ENCODE peak calls at places on chromosomes 5 and 9, in eight cellular contexts. S is renal cortical epithelial cell; G is T-cell; R is NCI-H774; E is CD4-positive, alpha-beta memory T cell; I is germinal center; K is fibroblast of the aortic adventitia; B is HS-27A. F is an unnamed sample.

GRCh38 chr5:24630925-24631324 is 13.9 kb downstream of the CDH10 start:
- DNase-seq in E (no peak), I (no peak), B (no peak), R (no peak), G (no peak), K (no peak), S (no peak), F (no peak)

GRCh38 chr5:103333376-103333775 is 74.8 kb downstream of the MACIR start:
- DNase-seq in S (no peak), R (no peak), K (no peak), G (no peak), B (no peak), E (no peak), I (no peak), F (no peak)

GRCh38 chr5:139051392-139051791 is 146.8 kb downstream of the SIL1 start:
- DNase-seq in G (no peak), I (no peak), K (peak), S (no peak), R (no peak), E (no peak), B (no peak), F (no peak)

GRCh38 chr5:159097461-159098284 is 2.0 kb downstream of the EBF1 start:
- DNase-seq in B (no peak), G (no peak), E (no peak), I (peak), S (no peak), K (peak), R (no peak), F (peak)

GRCh38 chr9:131776473-131776872 is 36.6 kb upstream of the RAPGEF1 start:
- DNase-seq in I (no peak), B (no peak), K (peak), E (no peak), G (no peak), R (no peak), S (peak), F (no peak)

GRCh38 chr9:96523429-96523828 is 73.5 kb downstream of the HABP4 start:
- DNase-seq in G (no peak), S (no peak), E (no peak), R (no peak), I (no peak), K (peak), B (no peak), F (no peak)

GRCh38 chr9:10571699-10572098 is 41.1 kb downstream of the PTPRD start:
- DNase-seq in B (no peak), G (no peak), R (no peak), S (no peak), I (no peak), E (no peak), K (no peak), F (no peak)

GRCh38 chr5:110784901-110785300 is 46.1 kb downstream of the SLC25A46 start:
- DNase-seq in G (no peak), R (no peak), K (peak), B (no peak), I (no peak), E (no peak), S (peak), F (no peak)

GRCh38 chr5:16930487-16930886 is 5.6 kb downstream of the MYO10 start:
- DNase-seq in S (no peak), E (no peak), G (no peak), B (no peak), K (peak), R (no peak), I (no peak), F (no peak)

GRCh38 chr5:79878721-79879336 is 112.2 kb downstream of the MTX3 start:
- DNase-seq in E (peak), I (peak), G (no peak), S (no peak), B (no peak), R (no peak), K (no peak), F (no peak)

GRCh38 chr5:121979691-121980090 is 17.9 kb downstream of the SRFBP1 start:
- DNase-seq in S (no peak), B (no peak), E (no peak), G (no peak), I (no peak), R (no peak), K (no peak), F (no peak)